ENCODE peak calls at places on chromosomes 6 and 20, in seven cellular contexts. L, R, O, G, H, I and Y are unnamed samples. For H3K36me3, the result is how much of the 10 kb centered on the place peaks cover.

GRCh38 chr20:4181956-4182945 is 166.9 kb upstream of the RNF24 start:
- DNase-seq in H (no peak), I (no peak), O (no peak), G (no peak), L (no peak), R (no peak), Y (no peak)

GRCh38 chr6:52180787-52181558 is 5.2 kb upstream of the IL17A start:
- DNase-seq in O (no peak), G (no peak), L (no peak), R (no peak), I (no peak), H (no peak), Y (no peak)

GRCh38 chr20:50545123-50545522 is 34.9 kb downstream of the PTPN1 start:
- DNase-seq in L (no peak), H (no peak), O (no peak), I (no peak), R (no peak), G (no peak), Y (no peak)

GRCh38 chr6:2828629-2829028 is 13.0 kb downstream of the SERPINB1 start:
- DNase-seq in R (no peak), G (no peak), O (no peak), I (no peak), H (no peak), L (no peak), Y (no peak)

GRCh38 chr6:43862925-43863324 is 92.9 kb downstream of the VEGFA start:
- DNase-seq in O (no peak), L (no peak), H (no peak), I (no peak), R (no peak), G (no peak), Y (no peak)

GRCh38 chr6:43923376-43924221 is 153.6 kb downstream of the VEGFA start:
- DNase-seq in L (no peak), O (no peak), R (no peak), H (no peak), I (no peak), G (peak), Y (no peak)

GRCh38 chr6:106084973-106085686 is 1.0 kb upstream of the PRDM1 start:
- DNase-seq in L (no peak), I (no peak), O (no peak), G (peak), R (no peak), H (no peak), Y (no peak)

GRCh38 chr6:89310929-89311328 is 4.2 kb downstream of the GABRR2 start:
- DNase-seq in L (no peak), G (no peak), R (peak), H (no peak), O (no peak), I (no peak), Y (no peak)

GRCh38 chr20:47198254-47198671 is 158.2 kb downstream of the ZMYND8 start:
- DNase-seq in H (no peak), I (no peak), G (peak), R (no peak), O (no peak), L (no peak), Y (no peak)

GRCh38 chr6:108686896-108687295 is 126.2 kb downstream of the FOXO3 start:
- DNase-seq in G (no peak), O (no peak), I (no peak), R (no peak), L (no peak), H (no peak), Y (no peak)

GRCh38 chr6:156781882-156782631 is 4.9 kb downstream of the ARID1B start:
- DNase-seq in O (no peak), L (no peak), G (no peak), I (no peak), H (no peak), R (no peak), Y (no peak)

GRCh38 chr6:36197739-36198221 is 1.2 kb downstream of the BRPF3 start:
- DNase-seq in L (no peak), I (no peak), R (no peak), H (peak), G (peak), O (peak), Y (no peak)

GRCh38 chr6:149273318-149273717 is 44.2 kb upstream of the TAB2 start:
- DNase-seq in G (no peak), R (no peak), O (no peak), H (peak), I (peak), L (no peak), Y (no peak)

GRCh38 chr6:169930799-169931198 is 179.4 kb downstream of the ERMARD start:
- DNase-seq in O (peak), I (no peak), G (no peak), H (no peak), L (no peak), R (no peak), Y (no peak)

GRCh38 chr6:131744432-131744831 is 33.6 kb upstream of the CTAGE9 start:
- DNase-seq in G (no peak), O (no peak), I (no peak), R (no peak), L (no peak), H (no peak), Y (no peak)

GRCh38 chr20:20295621-20296498 is 72.0 kb upstream of the INSM1 start:
- DNase-seq in O (no peak), G (no peak), R (no peak), I (no peak), H (no peak), L (no peak), Y (no peak)

GRCh38 chr6:24926192-24926591 is 9.6 kb downstream of the RIPOR2 start:
- DNase-seq in I (no peak), G (no peak), O (no peak), H (no peak), R (no peak), L (no peak), Y (no peak)

GRCh38 chr6:9095671-9096260 is 660.4 kb upstream of the SLC35B3 start:
- DNase-seq in R (no peak), I (no peak), L (no peak), G (no peak), H (no peak), O (peak), Y (no peak)

GRCh38 chr6:121847806-121848522 is 412.5 kb downstream of the GJA1 start:
- DNase-seq in O (peak), I (no peak), L (no peak), H (no peak), G (no peak), R (no peak), Y (no peak)

DNA sequence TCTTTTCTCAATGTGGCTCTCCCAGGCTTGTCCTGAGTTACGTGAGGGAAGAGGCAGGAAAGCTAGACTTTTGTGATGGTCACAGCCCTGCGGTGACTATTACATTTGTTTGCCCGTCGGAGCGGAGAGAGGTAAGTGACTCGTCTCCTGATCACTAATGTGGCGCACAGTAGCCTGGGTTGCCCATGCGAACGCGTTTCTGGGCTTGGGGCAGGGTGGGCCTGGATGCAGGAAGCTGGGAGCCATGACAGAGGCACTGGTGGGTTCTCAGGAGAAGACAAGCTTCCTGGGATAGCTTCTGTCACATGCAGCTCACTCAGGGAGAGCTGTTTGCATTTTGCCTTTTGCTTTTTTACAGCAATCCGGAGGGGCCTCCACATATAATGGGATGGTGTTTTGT is 60.6 kb downstream of the IGF2R start:
- DNase-seq in O (no peak), I (no peak), R (no peak), L (no peak), G (no peak), H (no peak), Y (no peak)
- H3K36me3 ChIP-seq in O (under half), I (half or more), R (under half), L (half or more), G (under half), H (under half), Y (under half)

DNA sequence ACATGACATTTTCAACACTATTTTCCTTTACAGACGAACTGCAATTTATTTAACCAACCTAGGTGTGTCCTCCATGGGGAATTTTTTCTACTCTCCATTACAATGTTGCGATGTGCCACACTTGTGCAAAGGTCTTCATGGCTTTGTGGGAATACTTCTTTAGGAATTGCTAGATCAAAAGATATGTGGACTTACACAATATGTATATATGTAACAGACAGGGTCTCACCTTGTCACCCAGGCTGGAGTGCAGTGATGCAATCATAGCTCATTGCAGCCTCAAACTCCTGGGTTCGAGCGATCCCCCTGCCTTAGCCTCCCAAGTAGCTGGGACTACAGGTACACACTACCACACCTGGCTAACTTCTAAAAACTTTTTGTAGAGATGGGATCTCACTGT is 23.6 kb downstream of the RMND1 start:
- DNase-seq in R (no peak), L (no peak), H (no peak), I (no peak), O (no peak), G (no peak), Y (no peak)
- H3K36me3 ChIP-seq in R (under half), L (half or more), H (under half), I (half or more), O (under half), G (under half), Y (under half)

GRCh38 chr6:84979541-84979940 is 215.1 kb upstream of the TBX18 start:
- DNase-seq in H (no peak), R (no peak), G (no peak), O (no peak), I (no peak), L (no peak), Y (no peak)
- H3K36me3 ChIP-seq in H (under half), R (under half), G (under half), O (under half), I (under half), L (under half), Y (under half)

GRCh38 chr6:72422126-72422680 is 199.7 kb upstream of the KCNQ5 start:
- DNase-seq in R (no peak), O (no peak), H (no peak), I (no peak), L (no peak), G (peak), Y (no peak)
- H3K36me3 ChIP-seq in R (under half), O (under half), H (under half), I (under half), L (under half), G (under half), Y (under half)

GRCh38 chr6:42690151-42690702 is 32.2 kb downstream of the PRPH2 start:
- DNase-seq in L (no peak), I (no peak), G (no peak), O (no peak), R (no peak), H (peak), Y (no peak)
- H3K36me3 ChIP-seq in L (half or more), I (half or more), G (under half), O (under half), R (under half), H (half or more), Y (under half)

DNA sequence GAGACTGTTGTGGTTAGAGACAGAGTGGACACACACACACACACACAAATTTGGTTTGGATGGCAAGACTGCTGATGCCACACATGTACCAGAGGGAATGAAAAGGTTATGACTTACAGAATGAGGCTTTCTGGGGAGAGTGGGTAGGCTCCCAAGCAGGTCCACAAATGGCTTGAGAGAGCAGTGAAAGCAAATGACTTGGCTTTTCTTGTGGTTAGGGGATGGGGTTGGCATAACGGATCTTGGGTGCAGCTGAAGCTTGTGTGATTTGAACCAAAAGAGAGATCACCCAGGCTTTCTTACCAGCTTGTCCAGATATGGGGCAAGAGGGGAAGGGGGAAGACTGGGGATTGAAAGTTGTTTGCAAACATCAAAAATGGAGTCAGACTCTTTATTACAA is 73.9 kb upstream of the OLIG3 start:
- DNase-seq in H (no peak), I (no peak), G (no peak), L (no peak), R (no peak), O (no peak), Y (no peak)
- H3K36me3 ChIP-seq in H (under half), I (under half), G (under half), L (under half), R (under half), O (under half), Y (under half)